ENCODE peak calls at places on chromosome 13, in seven cellular contexts. One of them, this sample, is unnamed. For H3K36me3, the result is how much of the 10 kb centered on the place peaks cover.

GRCh38 chr13:24251525-24251924 is 57.9 kb upstream of the C1QTNF9 start:
- DNase-seq in ovary: no peak
- DNase-seq in esophagus muscularis mucosa: no peak
- DNase-seq in lung: no peak
- DNase-seq in ascending aorta: no peak
- DNase-seq in psoas muscle: no peak
- DNase-seq in tibial nerve: no peak
- DNase-seq in this sample: no peak

GRCh38 chr13:52179925-52180324 is 20.5 kb upstream of the NEK3 start:
- DNase-seq in psoas muscle: no peak
- DNase-seq in ascending aorta: no peak
- DNase-seq in ovary: no peak
- DNase-seq in lung: no peak
- DNase-seq in esophagus muscularis mucosa: no peak
- DNase-seq in tibial nerve: no peak
- DNase-seq in this sample: no peak

GRCh38 chr13:112791662-112792440 is 102.0 kb downstream of the ATP11A start:
- DNase-seq in psoas muscle: no peak
- DNase-seq in esophagus muscularis mucosa: no peak
- DNase-seq in tibial nerve: no peak
- DNase-seq in ovary: no peak
- DNase-seq in ascending aorta: peak
- DNase-seq in lung: peak
- DNase-seq in this sample: peak

GRCh38 chr13:50512602-50513527 is 330.6 kb downstream of the DLEU7 start:
- DNase-seq in ascending aorta: peak
- DNase-seq in ovary: peak
- DNase-seq in psoas muscle: peak
- DNase-seq in lung: peak
- DNase-seq in tibial nerve: peak
- DNase-seq in esophagus muscularis mucosa: no peak
- DNase-seq in this sample: peak

GRCh38 chr13:53301449-53301848 is 272.8 kb downstream of the OLFM4 start:
- DNase-seq in tibial nerve: no peak
- DNase-seq in ascending aorta: no peak
- DNase-seq in psoas muscle: no peak
- DNase-seq in esophagus muscularis mucosa: no peak
- DNase-seq in lung: no peak
- DNase-seq in ovary: no peak
- DNase-seq in this sample: no peak

GRCh38 chr13:72839831-72840426 is 58.0 kb downstream of the PIBF1 start:
- DNase-seq in esophagus muscularis mucosa: no peak
- DNase-seq in lung: peak
- DNase-seq in ovary: no peak
- DNase-seq in ascending aorta: no peak
- DNase-seq in psoas muscle: no peak
- DNase-seq in tibial nerve: no peak
- DNase-seq in this sample: no peak

GRCh38 chr13:102879793-102880499 is 34.1 kb downstream of the ERCC5 start:
- DNase-seq in ovary: no peak
- DNase-seq in tibial nerve: no peak
- DNase-seq in lung: no peak
- DNase-seq in ascending aorta: no peak
- DNase-seq in esophagus muscularis mucosa: no peak
- DNase-seq in psoas muscle: no peak
- DNase-seq in this sample: no peak

GRCh38 chr13:49021953-49022352 is 46.2 kb downstream of the FNDC3A start:
- DNase-seq in tibial nerve: no peak
- DNase-seq in ovary: no peak
- DNase-seq in psoas muscle: no peak
- DNase-seq in ascending aorta: no peak
- DNase-seq in lung: no peak
- DNase-seq in esophagus muscularis mucosa: no peak
- DNase-seq in this sample: no peak

GRCh38 chr13:101690871-101691270 is 238.4 kb downstream of the ITGBL1 start:
- DNase-seq in tibial nerve: no peak
- DNase-seq in lung: no peak
- DNase-seq in ascending aorta: no peak
- DNase-seq in ovary: no peak
- DNase-seq in psoas muscle: no peak
- DNase-seq in esophagus muscularis mucosa: no peak
- DNase-seq in this sample: no peak

GRCh38 chr13:32041429-32041828 is 9.9 kb downstream of the FRY start:
- DNase-seq in tibial nerve: no peak
- DNase-seq in psoas muscle: no peak
- DNase-seq in lung: no peak
- DNase-seq in esophagus muscularis mucosa: no peak
- DNase-seq in ascending aorta: no peak
- DNase-seq in ovary: no peak
- DNase-seq in this sample: no peak

GRCh38 chr13:27835799-27836198 is 43.5 kb downstream of the GSX1 start:
- DNase-seq in esophagus muscularis mucosa: no peak
- DNase-seq in psoas muscle: no peak
- DNase-seq in tibial nerve: no peak
- DNase-seq in lung: no peak
- DNase-seq in ascending aorta: no peak
- DNase-seq in ovary: no peak
- DNase-seq in this sample: no peak

GRCh38 chr13:110682746-110683145 is 23.2 kb downstream of the CARS2 start:
- DNase-seq in ascending aorta: peak
- DNase-seq in lung: no peak
- DNase-seq in ovary: no peak
- DNase-seq in esophagus muscularis mucosa: no peak
- DNase-seq in psoas muscle: no peak
- DNase-seq in tibial nerve: no peak
- DNase-seq in this sample: no peak

GRCh38 chr13:78786399-78786879 is 127.5 kb upstream of the OBI1 start:
- DNase-seq in esophagus muscularis mucosa: no peak
- DNase-seq in tibial nerve: no peak
- DNase-seq in lung: no peak
- DNase-seq in ovary: no peak
- DNase-seq in ascending aorta: no peak
- DNase-seq in psoas muscle: no peak
- DNase-seq in this sample: no peak

GRCh38 chr13:112587359-112587766 is 590 bp downstream of the TUBGCP3 start:
- DNase-seq in tibial nerve: peak
- DNase-seq in psoas muscle: peak
- DNase-seq in ascending aorta: peak
- DNase-seq in lung: peak
- DNase-seq in ovary: peak
- DNase-seq in esophagus muscularis mucosa: peak
- DNase-seq in this sample: peak

GRCh38 chr13:93476175-93476574 is 249.6 kb downstream of the GPC6 start:
- DNase-seq in ovary: no peak
- DNase-seq in tibial nerve: no peak
- DNase-seq in ascending aorta: no peak
- DNase-seq in lung: no peak
- DNase-seq in psoas muscle: no peak
- DNase-seq in esophagus muscularis mucosa: no peak
- DNase-seq in this sample: no peak

GRCh38 chr13:107202371-107203023 is 634.6 kb upstream of the ARGLU1 start:
- DNase-seq in lung: peak
- DNase-seq in tibial nerve: no peak
- DNase-seq in ascending aorta: no peak
- DNase-seq in ovary: no peak
- DNase-seq in psoas muscle: no peak
- DNase-seq in esophagus muscularis mucosa: no peak
- DNase-seq in this sample: peak

GRCh38 chr13:103406967-103407366 is 340.8 kb upstream of the SLC10A2 start:
- DNase-seq in ovary: no peak
- DNase-seq in tibial nerve: no peak
- DNase-seq in lung: no peak
- DNase-seq in esophagus muscularis mucosa: no peak
- DNase-seq in psoas muscle: no peak
- DNase-seq in ascending aorta: no peak
- DNase-seq in this sample: no peak

GRCh38 chr13:93298741-93299140 is 72.1 kb downstream of the GPC6 start:
- DNase-seq in ovary: no peak
- DNase-seq in psoas muscle: no peak
- DNase-seq in esophagus muscularis mucosa: no peak
- DNase-seq in ascending aorta: no peak
- DNase-seq in lung: no peak
- DNase-seq in tibial nerve: no peak
- DNase-seq in this sample: no peak

GRCh38 chr13:48121733-48122132 is 26.8 kb upstream of the MED4 start:
- DNase-seq in lung: no peak
- DNase-seq in ovary: no peak
- DNase-seq in psoas muscle: no peak
- DNase-seq in esophagus muscularis mucosa: no peak
- DNase-seq in tibial nerve: no peak
- DNase-seq in ascending aorta: no peak
- DNase-seq in this sample: no peak

GRCh38 chr13:19817510-19818158 is 34.9 kb upstream of the PSPC1 start:
- DNase-seq in psoas muscle: no peak
- DNase-seq in ovary: no peak
- DNase-seq in lung: no peak
- DNase-seq in tibial nerve: no peak
- DNase-seq in ascending aorta: no peak
- DNase-seq in esophagus muscularis mucosa: no peak
- DNase-seq in this sample: no peak

GRCh38 chr13:46317120-46317519 is 69.9 kb downstream of the RUBCNL start:
- DNase-seq in esophagus muscularis mucosa: no peak
- DNase-seq in ascending aorta: no peak
- DNase-seq in lung: no peak
- DNase-seq in psoas muscle: no peak
- DNase-seq in tibial nerve: no peak
- DNase-seq in ovary: no peak
- DNase-seq in this sample: no peak

GRCh38 chr13:30645629-30646028 is 27.9 kb downstream of the USPL1 start:
- DNase-seq in esophagus muscularis mucosa: no peak
- DNase-seq in ovary: no peak
- DNase-seq in lung: no peak
- DNase-seq in tibial nerve: no peak
- DNase-seq in ascending aorta: no peak
- DNase-seq in psoas muscle: no peak
- DNase-seq in this sample: no peak
- H3K36me3 ChIP-seq in esophagus muscularis mucosa: half or more
- H3K36me3 ChIP-seq in ovary: under half
- H3K36me3 ChIP-seq in lung: under half
- H3K36me3 ChIP-seq in tibial nerve: under half
- H3K36me3 ChIP-seq in ascending aorta: half or more
- H3K36me3 ChIP-seq in psoas muscle: under half
- H3K36me3 ChIP-seq in this sample: half or more

DNA sequence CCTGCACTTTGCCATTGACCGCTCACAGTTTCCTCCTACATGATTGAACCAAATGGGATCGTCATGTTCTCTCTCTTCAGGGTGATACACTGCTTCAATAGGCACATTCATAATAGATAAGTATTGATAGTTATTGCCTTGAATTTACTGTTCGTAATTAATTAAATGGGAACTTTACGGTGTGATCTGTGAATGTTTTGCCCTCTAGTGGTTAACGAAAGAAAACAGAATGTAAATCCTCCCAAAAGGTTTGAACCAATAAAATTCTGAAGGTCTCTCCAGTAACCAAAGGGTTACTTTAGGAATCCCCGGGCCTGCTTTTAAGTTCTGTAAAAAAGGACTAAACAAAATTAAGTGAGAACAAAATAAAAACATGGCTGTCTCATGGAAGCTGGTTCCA is 389.3 kb downstream of the DACH1 start:
- DNase-seq in lung: no peak
- DNase-seq in esophagus muscularis mucosa: no peak
- DNase-seq in psoas muscle: no peak
- DNase-seq in tibial nerve: no peak
- DNase-seq in ovary: no peak
- DNase-seq in ascending aorta: no peak
- DNase-seq in this sample: no peak
- TF ChIP-seq CTCF in lung: no peak
- TF ChIP-seq CTCF in esophagus muscularis mucosa: no peak
- TF ChIP-seq CTCF in psoas muscle: no peak
- TF ChIP-seq CTCF in tibial nerve: no peak
- TF ChIP-seq CTCF in ovary: no peak
- TF ChIP-seq CTCF in ascending aorta: no peak
- TF ChIP-seq CTCF in this sample: no peak

DNA sequence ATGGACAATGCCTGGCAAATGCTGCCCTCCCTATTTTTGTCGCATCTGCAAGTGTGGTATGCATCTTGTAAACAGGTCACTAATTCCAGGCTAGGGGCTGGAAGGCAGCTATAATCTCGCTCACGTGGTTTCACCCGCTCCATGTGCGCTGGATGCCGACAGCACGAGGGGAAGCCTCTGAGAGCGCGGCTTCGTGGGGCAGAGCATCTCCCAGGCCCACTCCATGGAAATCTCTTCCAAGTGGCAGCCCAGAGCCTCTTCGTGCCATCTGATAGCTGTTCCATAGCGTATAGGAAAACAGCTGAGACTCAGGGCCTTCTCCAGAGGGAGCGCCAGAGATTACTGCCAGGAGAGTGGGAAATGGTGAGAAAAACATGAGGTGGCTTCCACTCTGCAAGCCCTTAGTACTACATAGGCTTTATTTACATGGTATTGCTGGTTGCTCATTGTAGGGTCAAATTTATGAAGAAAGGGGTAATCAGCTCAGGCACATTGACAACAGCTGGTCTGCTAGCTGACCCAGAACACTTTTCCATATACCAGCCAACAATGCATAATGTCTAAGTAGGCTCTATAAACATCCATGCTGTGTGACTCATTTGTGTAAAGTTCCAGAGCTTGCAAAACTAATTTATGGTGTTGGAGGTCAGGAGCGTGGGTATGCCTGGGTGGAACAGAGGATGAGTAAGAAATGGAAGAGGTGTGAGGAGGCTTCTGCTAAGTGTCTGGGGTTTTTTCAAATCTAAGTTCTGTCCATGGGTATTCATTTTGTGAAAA is 165.2 kb downstream of the SHISA2 start:
- DNase-seq in tibial nerve: no peak
- DNase-seq in ovary: no peak
- DNase-seq in esophagus muscularis mucosa: no peak
- DNase-seq in ascending aorta: no peak
- DNase-seq in lung: no peak
- DNase-seq in psoas muscle: no peak
- DNase-seq in this sample: no peak
- H3K27ac ChIP-seq in tibial nerve: no peak
- H3K27ac ChIP-seq in ovary: no peak
- H3K27ac ChIP-seq in esophagus muscularis mucosa: no peak
- H3K27ac ChIP-seq in ascending aorta: no peak
- H3K27ac ChIP-seq in lung: no peak
- H3K27ac ChIP-seq in psoas muscle: no peak
- H3K27ac ChIP-seq in this sample: no peak

DNA sequence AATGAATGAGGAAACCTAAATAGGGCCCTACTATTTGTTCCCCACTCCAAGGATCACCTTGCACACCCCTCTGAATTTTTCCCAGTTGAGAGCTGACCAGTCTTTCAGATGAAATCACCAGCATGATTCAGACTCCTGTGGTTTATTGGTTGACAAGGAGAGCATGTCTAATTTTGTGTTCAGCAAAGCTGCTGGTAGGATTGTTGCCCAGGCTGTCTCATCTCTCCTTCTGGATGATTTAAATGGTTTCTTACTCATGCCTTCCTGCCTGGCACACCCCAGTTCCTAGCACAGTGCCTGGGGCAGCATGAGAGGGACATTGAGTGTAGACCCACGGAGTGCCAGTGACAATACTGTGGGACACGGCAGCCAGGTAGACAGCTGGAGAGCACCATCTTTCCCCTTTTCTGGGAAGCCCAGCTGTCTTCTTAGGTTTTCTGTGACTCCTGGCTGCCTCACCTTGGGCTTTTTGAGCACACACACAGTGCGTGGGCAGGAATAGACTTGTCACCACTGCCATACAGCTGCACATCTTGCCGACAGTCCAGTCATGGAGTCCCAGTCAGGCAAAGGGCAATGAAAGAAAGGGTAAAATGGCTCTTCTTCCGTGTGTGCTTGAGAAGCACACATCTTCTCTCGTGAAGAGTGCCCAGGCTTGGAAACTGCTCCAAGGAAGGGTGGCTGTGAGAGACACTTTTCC is 12.3 kb downstream of the FGF9 start:
- DNase-seq in tibial nerve: no peak
- DNase-seq in lung: no peak
- DNase-seq in esophagus muscularis mucosa: no peak
- DNase-seq in ascending aorta: no peak
- DNase-seq in psoas muscle: peak
- DNase-seq in ovary: no peak
- DNase-seq in this sample: no peak
- H3K36me3 ChIP-seq in tibial nerve: under half
- H3K36me3 ChIP-seq in lung: under half
- H3K36me3 ChIP-seq in esophagus muscularis mucosa: under half
- H3K36me3 ChIP-seq in ascending aorta: under half
- H3K36me3 ChIP-seq in psoas muscle: under half
- H3K36me3 ChIP-seq in ovary: under half
- H3K36me3 ChIP-seq in this sample: under half